ENCODE peak calls at places on chromosomes 1 and 21, in five cellular contexts. One of them, this sample, is unnamed.
A peak's percentile ranks its signal among the peaks of the same experiment; 100 is the strongest.

GRCh38 chr21:43467785-43468184 is 40.9 kb upstream of the SIK1 start:
- DNase-seq in PC-3: peak; percentile 0
- DNase-seq in NCI-H2081: no peak
- DNase-seq in left ventricle myocardium inferior: no peak
- DNase-seq in fibroblast of the conjunctiva: no peak
- DNase-seq in this sample: no peak

GRCh38 chr1:84122780-84123382 is 21.2 kb upstream of the PRKACB start:
- DNase-seq in NCI-H2081: peak; percentile 71
- DNase-seq in PC-3: peak; percentile 79
- DNase-seq in left ventricle myocardium inferior: no peak
- DNase-seq in fibroblast of the conjunctiva: no peak
- DNase-seq in this sample: no peak

GRCh38 chr21:15415541-15416261 is 314.1 kb upstream of the USP25 start:
- DNase-seq in left ventricle myocardium inferior: no peak
- DNase-seq in PC-3: no peak
- DNase-seq in NCI-H2081: no peak
- DNase-seq in fibroblast of the conjunctiva: no peak
- DNase-seq in this sample: no peak

GRCh38 chr1:182381962-182382819 is 9.4 kb downstream of the GLUL start:
- DNase-seq in PC-3: no peak
- DNase-seq in left ventricle myocardium inferior: no peak
- DNase-seq in fibroblast of the conjunctiva: no peak
- DNase-seq in NCI-H2081: no peak
- DNase-seq in this sample: no peak

GRCh38 chr1:87706779-87707228 is 378.1 kb downstream of the LMO4 start:
- DNase-seq in NCI-H2081: peak; percentile 26
- DNase-seq in PC-3: no peak
- DNase-seq in fibroblast of the conjunctiva: no peak
- DNase-seq in left ventricle myocardium inferior: no peak
- DNase-seq in this sample: no peak

GRCh38 chr1:54774820-54775498 is 10.6 kb upstream of the PARS2 start:
- DNase-seq in NCI-H2081: peak; percentile 47
- DNase-seq in left ventricle myocardium inferior: no peak
- DNase-seq in fibroblast of the conjunctiva: no peak
- DNase-seq in PC-3: peak; percentile 16
- DNase-seq in this sample: no peak

GRCh38 chr1:217921126-217921900 is 290.2 kb downstream of the SPATA17 start:
- DNase-seq in NCI-H2081: no peak
- DNase-seq in left ventricle myocardium inferior: no peak
- DNase-seq in PC-3: peak; percentile 84
- DNase-seq in fibroblast of the conjunctiva: no peak
- DNase-seq in this sample: no peak

GRCh38 chr1:40045766-40046165 is 5.2 kb downstream of the CAP1 start:
- DNase-seq in NCI-H2081: no peak
- DNase-seq in fibroblast of the conjunctiva: no peak
- DNase-seq in PC-3: no peak
- DNase-seq in left ventricle myocardium inferior: no peak
- DNase-seq in this sample: no peak

GRCh38 chr1:241525026-241525425 is 5.5 kb upstream of the FH start:
- DNase-seq in left ventricle myocardium inferior: no peak
- DNase-seq in NCI-H2081: no peak
- DNase-seq in fibroblast of the conjunctiva: no peak
- DNase-seq in PC-3: no peak
- DNase-seq in this sample: no peak

GRCh38 chr1:150567717-150568561 is 11.5 kb downstream of the MCL1 start:
- DNase-seq in PC-3: peak; percentile 93
- DNase-seq in left ventricle myocardium inferior: peak; percentile 75
- DNase-seq in fibroblast of the conjunctiva: peak; percentile 93
- DNase-seq in NCI-H2081: peak; percentile 68
- DNase-seq in this sample: peak; percentile 90

This sample was measured in AG09319.